ENCODE peak calls at places on chromosome 5, in six cellular contexts. One of them, this sample, is unnamed.

GRCh38 chr5:175124821-175125220 is 319.2 kb downstream of the DRD1 start:
- DNase-seq in HepG2: no peak
- DNase-seq in SK-N-SH: no peak
- DNase-seq in K562: no peak
- DNase-seq in GM12878: no peak
- DNase-seq in HCT116: peak
- DNase-seq in this sample: no peak

GRCh38 chr5:51271261-51271660 is 112.0 kb upstream of the ISL1 start:
- DNase-seq in HepG2: no peak
- DNase-seq in SK-N-SH: no peak
- DNase-seq in HCT116: no peak
- DNase-seq in GM12878: no peak
- DNase-seq in K562: no peak
- DNase-seq in this sample: no peak

GRCh38 chr5:51345106-51345505 is 38.1 kb upstream of the ISL1 start:
- DNase-seq in HCT116: peak
- DNase-seq in GM12878: no peak
- DNase-seq in HepG2: no peak
- DNase-seq in SK-N-SH: no peak
- DNase-seq in K562: no peak
- DNase-seq in this sample: no peak

GRCh38 chr5:142934335-142934734 is 164.2 kb downstream of the ARHGAP26 start:
- DNase-seq in HCT116: no peak
- DNase-seq in SK-N-SH: peak
- DNase-seq in HepG2: no peak
- DNase-seq in GM12878: no peak
- DNase-seq in K562: no peak
- DNase-seq in this sample: no peak

GRCh38 chr5:78237911-78238310 is 56.6 kb downstream of the AP3B1 start:
- DNase-seq in HepG2: no peak
- DNase-seq in HCT116: no peak
- DNase-seq in K562: no peak
- DNase-seq in SK-N-SH: no peak
- DNase-seq in GM12878: no peak
- DNase-seq in this sample: no peak

GRCh38 chr5:72241346-72242003 is 78.6 kb downstream of the MRPS27 start:
- DNase-seq in HCT116: no peak
- DNase-seq in GM12878: no peak
- DNase-seq in K562: no peak
- DNase-seq in SK-N-SH: no peak
- DNase-seq in HepG2: peak
- DNase-seq in this sample: no peak

GRCh38 chr5:90747693-90748092 is 189.1 kb downstream of the ADGRV1 start:
- DNase-seq in K562: no peak
- DNase-seq in SK-N-SH: no peak
- DNase-seq in HepG2: no peak
- DNase-seq in HCT116: no peak
- DNase-seq in GM12878: no peak
- DNase-seq in this sample: peak

GRCh38 chr5:130337179-130337888 is 433.1 kb downstream of the CHSY3 start:
- DNase-seq in SK-N-SH: no peak
- DNase-seq in GM12878: no peak
- DNase-seq in HCT116: no peak
- DNase-seq in K562: no peak
- DNase-seq in HepG2: no peak
- DNase-seq in this sample: peak

GRCh38 chr5:39780341-39780740 is 355.6 kb upstream of the DAB2 start:
- DNase-seq in SK-N-SH: no peak
- DNase-seq in K562: no peak
- DNase-seq in HCT116: no peak
- DNase-seq in HepG2: no peak
- DNase-seq in GM12878: no peak
- DNase-seq in this sample: peak

GRCh38 chr5:177389368-177390169 is 5.3 kb downstream of the SLC34A1 start:
- DNase-seq in HCT116: peak
- DNase-seq in HepG2: peak
- DNase-seq in K562: no peak
- DNase-seq in GM12878: peak
- DNase-seq in SK-N-SH: no peak
- DNase-seq in this sample: no peak

GRCh38 chr5:170151105-170151831 is 45.6 kb downstream of the FOXI1 start:
- DNase-seq in SK-N-SH: no peak
- DNase-seq in K562: peak
- DNase-seq in HCT116: peak
- DNase-seq in HepG2: peak
- DNase-seq in GM12878: no peak
- DNase-seq in this sample: peak

GRCh38 chr5:29800752-29801151 is 1392.7 kb upstream of the CDH6 start:
- DNase-seq in K562: no peak
- DNase-seq in HepG2: peak
- DNase-seq in HCT116: no peak
- DNase-seq in GM12878: no peak
- DNase-seq in SK-N-SH: no peak
- DNase-seq in this sample: no peak

GRCh38 chr5:33657804-33658435 is 217.2 kb downstream of the TARS1 start:
- DNase-seq in HCT116: no peak
- DNase-seq in GM12878: no peak
- DNase-seq in SK-N-SH: no peak
- DNase-seq in HepG2: no peak
- DNase-seq in K562: no peak
- DNase-seq in this sample: peak

GRCh38 chr5:159133041-159133741 is 33.5 kb upstream of the EBF1 start:
- DNase-seq in SK-N-SH: peak
- DNase-seq in GM12878: peak
- DNase-seq in HepG2: peak
- DNase-seq in HCT116: peak
- DNase-seq in K562: peak
- DNase-seq in this sample: peak

GRCh38 chr5:167158588-167158987 is 1132.9 kb upstream of the WWC1 start:
- DNase-seq in K562: no peak
- DNase-seq in HepG2: no peak
- DNase-seq in SK-N-SH: no peak
- DNase-seq in GM12878: no peak
- DNase-seq in HCT116: no peak
- DNase-seq in this sample: no peak

GRCh38 chr5:142012186-142012785 is 541 bp downstream of the GNPDA1 start:
- DNase-seq in HCT116: peak
- DNase-seq in SK-N-SH: peak
- DNase-seq in GM12878: no peak
- DNase-seq in HepG2: peak
- DNase-seq in K562: peak
- DNase-seq in this sample: peak

GRCh38 chr5:145531038-145531734 is 304.0 kb downstream of the PRELID2 start:
- DNase-seq in K562: no peak
- DNase-seq in HepG2: no peak
- DNase-seq in HCT116: peak
- DNase-seq in GM12878: no peak
- DNase-seq in SK-N-SH: no peak
- DNase-seq in this sample: no peak

GRCh38 chr5:146717951-146718350 is 160.6 kb downstream of the PPP2R2B start:
- DNase-seq in HepG2: no peak
- DNase-seq in HCT116: no peak
- DNase-seq in GM12878: no peak
- DNase-seq in K562: no peak
- DNase-seq in SK-N-SH: no peak
- DNase-seq in this sample: no peak

GRCh38 chr5:142998316-142998862 is 228.2 kb downstream of the ARHGAP26 start:
- DNase-seq in HCT116: no peak
- DNase-seq in HepG2: no peak
- DNase-seq in K562: no peak
- DNase-seq in SK-N-SH: no peak
- DNase-seq in GM12878: peak
- DNase-seq in this sample: no peak

GRCh38 chr5:58926549-58926948 is 343.7 kb downstream of the RAB3C start:
- DNase-seq in K562: no peak
- DNase-seq in SK-N-SH: no peak
- DNase-seq in HCT116: no peak
- DNase-seq in GM12878: no peak
- DNase-seq in HepG2: no peak
- DNase-seq in this sample: no peak

GRCh38 chr5:6145616-6146237 is 232.6 kb downstream of the MED10 start:
- DNase-seq in HCT116: no peak
- DNase-seq in K562: no peak
- DNase-seq in SK-N-SH: no peak
- DNase-seq in GM12878: no peak
- DNase-seq in HepG2: no peak
- DNase-seq in this sample: no peak

GRCh38 chr5:26610581-26610980 is 427.8 kb downstream of the CDH9 start:
- DNase-seq in HCT116: no peak
- DNase-seq in SK-N-SH: no peak
- DNase-seq in GM12878: no peak
- DNase-seq in HepG2: no peak
- DNase-seq in K562: no peak
- DNase-seq in this sample: no peak

GRCh38 chr5:102583663-102584062 is 84.9 kb upstream of the SLCO6A1 start:
- DNase-seq in HepG2: no peak
- DNase-seq in GM12878: no peak
- DNase-seq in K562: no peak
- DNase-seq in SK-N-SH: peak
- DNase-seq in HCT116: peak
- DNase-seq in this sample: peak

GRCh38 chr5:83524345-83524744 is 52.8 kb downstream of the VCAN start:
- DNase-seq in HepG2: no peak
- DNase-seq in HCT116: no peak
- DNase-seq in GM12878: no peak
- DNase-seq in SK-N-SH: no peak
- DNase-seq in K562: no peak
- DNase-seq in this sample: no peak

GRCh38 chr5:133298447-133298846 is 246.6 kb downstream of the HSPA4 start:
- DNase-seq in HCT116: no peak
- DNase-seq in K562: no peak
- DNase-seq in HepG2: no peak
- DNase-seq in SK-N-SH: no peak
- DNase-seq in GM12878: no peak
- DNase-seq in this sample: no peak

GRCh38 chr5:150556859-150557506 is 49.1 kb downstream of the NDST1 start:
- DNase-seq in K562: no peak
- DNase-seq in GM12878: peak
- DNase-seq in SK-N-SH: no peak
- DNase-seq in HCT116: no peak
- DNase-seq in HepG2: no peak
- DNase-seq in this sample: no peak

GRCh38 chr5:139659673-139660072 is 11.5 kb downstream of the CXXC5 start:
- DNase-seq in HCT116: no peak
- DNase-seq in K562: no peak
- DNase-seq in SK-N-SH: no peak
- DNase-seq in HepG2: no peak
- DNase-seq in GM12878: no peak
- DNase-seq in this sample: peak

GRCh38 chr5:61881821-61882220 is 424.2 kb upstream of the KIF2A start:
- DNase-seq in GM12878: no peak
- DNase-seq in HepG2: no peak
- DNase-seq in HCT116: no peak
- DNase-seq in K562: no peak
- DNase-seq in SK-N-SH: no peak
- DNase-seq in this sample: no peak

GRCh38 chr5:35743644-35744043 is 113.0 kb upstream of the IL7R start:
- DNase-seq in GM12878: no peak
- DNase-seq in HepG2: no peak
- DNase-seq in SK-N-SH: no peak
- DNase-seq in HCT116: no peak
- DNase-seq in K562: no peak
- DNase-seq in this sample: no peak

DNA sequence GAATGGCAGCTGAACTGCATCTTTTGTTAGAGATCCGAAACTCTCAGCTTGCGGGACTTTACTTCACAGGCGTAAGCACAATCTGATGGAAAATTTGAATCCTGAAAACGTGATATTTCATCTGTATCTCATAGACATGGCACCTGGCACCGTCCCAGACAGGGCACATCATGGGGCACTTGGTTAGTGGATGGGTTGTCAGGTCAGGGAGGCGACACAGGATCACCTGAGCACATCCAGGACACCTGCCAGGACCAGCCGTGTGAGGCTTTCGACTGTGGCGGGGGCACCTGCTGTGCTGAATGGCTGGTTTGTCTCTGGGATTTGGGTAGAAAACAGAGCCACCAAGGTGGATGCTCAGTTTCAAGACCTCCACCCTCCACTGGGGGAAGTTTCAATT is 11.3 kb upstream of the ZFP62 start:
- DNase-seq in HepG2: no peak
- DNase-seq in HCT116: no peak
- DNase-seq in GM12878: no peak
- DNase-seq in SK-N-SH: no peak
- DNase-seq in K562: no peak
- DNase-seq in this sample: no peak
- H2AFZ ChIP-seq in HepG2: no peak
- H2AFZ ChIP-seq in HCT116: no peak
- H2AFZ ChIP-seq in GM12878: no peak
- H2AFZ ChIP-seq in SK-N-SH: no peak
- H2AFZ ChIP-seq in K562: peak
- H2AFZ ChIP-seq in this sample: peak

GRCh38 chr5:4204616-4205151 is 609.1 kb downstream of the IRX1 start:
- DNase-seq in K562: no peak
- DNase-seq in GM12878: no peak
- DNase-seq in SK-N-SH: no peak
- DNase-seq in HepG2: no peak
- DNase-seq in HCT116: no peak
- DNase-seq in this sample: no peak
- TF ChIP-seq REST in K562: no peak
- TF ChIP-seq REST in GM12878: no peak
- TF ChIP-seq REST in SK-N-SH: no peak
- TF ChIP-seq REST in HepG2: no peak
- TF ChIP-seq REST in HCT116: no peak
- TF ChIP-seq REST in this sample: no peak

DNA sequence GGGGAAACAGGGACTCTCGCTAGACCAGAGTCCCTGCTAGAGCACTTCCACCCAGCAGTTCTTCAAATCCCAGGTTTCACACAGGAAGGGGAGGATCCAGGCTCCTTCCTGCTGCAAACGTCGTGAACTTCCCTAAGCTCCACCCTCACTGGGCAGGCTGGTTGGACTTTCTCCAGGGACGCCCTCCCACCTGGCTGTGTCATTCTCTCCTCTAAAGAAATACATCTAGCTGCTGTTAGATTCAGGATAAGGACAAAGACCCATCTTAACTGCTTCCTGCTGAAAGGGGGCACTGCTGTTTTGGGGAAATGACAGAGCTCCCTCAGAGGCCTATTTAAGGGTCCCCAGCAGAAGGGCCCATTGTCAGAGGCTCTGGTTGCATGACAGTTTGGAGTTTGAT is 230.7 kb downstream of the SEMA6A start:
- DNase-seq in HCT116: no peak
- DNase-seq in K562: no peak
- DNase-seq in SK-N-SH: no peak
- DNase-seq in GM12878: no peak
- DNase-seq in HepG2: no peak
- DNase-seq in this sample: peak
- H2AFZ ChIP-seq in HCT116: no peak
- H2AFZ ChIP-seq in K562: no peak
- H2AFZ ChIP-seq in SK-N-SH: no peak
- H2AFZ ChIP-seq in GM12878: no peak
- H2AFZ ChIP-seq in HepG2: no peak
- H2AFZ ChIP-seq in this sample: no peak

DNA sequence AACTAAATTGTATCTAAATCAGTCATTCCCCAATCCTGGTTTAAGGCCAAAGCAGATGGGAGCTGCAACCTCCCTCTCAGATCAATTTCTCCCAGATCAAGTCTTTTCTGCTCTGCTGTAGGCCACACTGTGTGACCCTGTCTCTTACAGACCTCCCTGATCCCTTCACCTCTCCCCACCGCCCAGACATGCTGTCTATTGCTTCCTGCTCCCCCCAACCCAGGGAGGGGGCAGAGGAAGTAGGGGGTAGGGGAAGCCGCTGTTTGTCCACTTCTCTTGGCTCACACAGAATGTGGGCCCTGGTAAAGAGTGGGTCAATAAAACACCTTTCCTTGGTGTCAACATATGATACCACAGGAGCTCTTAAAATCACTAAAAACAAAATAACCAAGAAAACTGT is 226.3 kb downstream of the ENC1 start:
- DNase-seq in K562: no peak
- DNase-seq in GM12878: no peak
- DNase-seq in SK-N-SH: no peak
- DNase-seq in HepG2: no peak
- DNase-seq in HCT116: no peak
- DNase-seq in this sample: no peak
- TF ChIP-seq REST in K562: no peak
- TF ChIP-seq REST in GM12878: no peak
- TF ChIP-seq REST in SK-N-SH: no peak
- TF ChIP-seq REST in HepG2: no peak
- TF ChIP-seq REST in HCT116: no peak
- TF ChIP-seq REST in this sample: no peak

This sample was measured in GM23338.